ENCODE peak calls at places on chromosomes 13 and 19, in four cellular contexts. One of them, this sample, is unnamed.

GRCh38 chr19:30790048-30790680 is 418.0 kb downstream of the ZNF536 start:
- DNase-seq in T-helper 17 cell: no peak
- DNase-seq in NCI-H2171 treated with DMSO at 0.1 percent for 48 hours: no peak
- DNase-seq in midbrain: no peak
- DNase-seq in this sample: no peak

GRCh38 chr19:5294403-5295160 is 46.0 kb downstream of the PTPRS start:
- DNase-seq in T-helper 17 cell: no peak
- DNase-seq in NCI-H2171 treated with DMSO at 0.1 percent for 48 hours: no peak
- DNase-seq in midbrain: no peak
- DNase-seq in this sample: no peak

GRCh38 chr19:45446944-45447343 is 20.9 kb upstream of the FOSB start:
- DNase-seq in NCI-H2171 treated with DMSO at 0.1 percent for 48 hours: peak; percentile 96
- DNase-seq in T-helper 17 cell: no peak
- DNase-seq in midbrain: no peak
- DNase-seq in this sample: no peak

GRCh38 chr19:34327851-34328250 is 37.1 kb upstream of the GPI start:
- DNase-seq in T-helper 17 cell: no peak
- DNase-seq in midbrain: no peak
- DNase-seq in NCI-H2171 treated with DMSO at 0.1 percent for 48 hours: no peak
- DNase-seq in this sample: no peak

GRCh38 chr13:32659736-32660135 is 73.5 kb downstream of the PDS5B start:
- DNase-seq in NCI-H2171 treated with DMSO at 0.1 percent for 48 hours: no peak
- DNase-seq in midbrain: no peak
- DNase-seq in T-helper 17 cell: no peak
- DNase-seq in this sample: no peak

GRCh38 chr19:6543866-6544347 is 13.1 kb downstream of the TNFSF9 start:
- DNase-seq in T-helper 17 cell: no peak
- DNase-seq in midbrain: no peak
- DNase-seq in NCI-H2171 treated with DMSO at 0.1 percent for 48 hours: no peak
- DNase-seq in this sample: no peak

GRCh38 chr19:49808762-49809154 is 4.3 kb downstream of the FUZ start:
- DNase-seq in NCI-H2171 treated with DMSO at 0.1 percent for 48 hours: no peak
- DNase-seq in midbrain: peak; percentile 79
- DNase-seq in T-helper 17 cell: peak; percentile 91
- DNase-seq in this sample: peak; percentile 95

GRCh38 chr19:3137139-3137538 is 1.3 kb downstream of the GNA15 start:
- DNase-seq in NCI-H2171 treated with DMSO at 0.1 percent for 48 hours: no peak
- DNase-seq in midbrain: no peak
- DNase-seq in T-helper 17 cell: no peak
- DNase-seq in this sample: no peak

GRCh38 chr13:44470623-44471562 is 97.3 kb downstream of the SERP2 start:
- DNase-seq in T-helper 17 cell: no peak
- DNase-seq in NCI-H2171 treated with DMSO at 0.1 percent for 48 hours: peak; percentile 18
- DNase-seq in midbrain: peak; percentile 11
- DNase-seq in this sample: no peak

GRCh38 chr13:30796833-30797601 is 61.7 kb downstream of the ALOX5AP start:
- DNase-seq in T-helper 17 cell: no peak
- DNase-seq in NCI-H2171 treated with DMSO at 0.1 percent for 48 hours: peak; percentile 70
- DNase-seq in midbrain: no peak
- DNase-seq in this sample: no peak

GRCh38 chr19:30672926-30673325 is 300.7 kb downstream of the ZNF536 start:
- DNase-seq in NCI-H2171 treated with DMSO at 0.1 percent for 48 hours: peak; percentile 17
- DNase-seq in T-helper 17 cell: no peak
- DNase-seq in midbrain: no peak
- DNase-seq in this sample: no peak

GRCh38 chr13:37026778-37027177 is 26.2 kb downstream of the EXOSC8 start:
- DNase-seq in NCI-H2171 treated with DMSO at 0.1 percent for 48 hours: no peak
- DNase-seq in midbrain: no peak
- DNase-seq in T-helper 17 cell: no peak
- DNase-seq in this sample: no peak

GRCh38 chr13:21736926-21737325 is 66.1 kb downstream of the FGF9 start:
- DNase-seq in midbrain: no peak
- DNase-seq in NCI-H2171 treated with DMSO at 0.1 percent for 48 hours: no peak
- DNase-seq in T-helper 17 cell: no peak
- DNase-seq in this sample: no peak

GRCh38 chr19:47124937-47125668 is 5.5 kb upstream of the SAE1 start:
- DNase-seq in midbrain: peak; percentile 67
- DNase-seq in T-helper 17 cell: no peak
- DNase-seq in NCI-H2171 treated with DMSO at 0.1 percent for 48 hours: peak; percentile 74
- DNase-seq in this sample: no peak

GRCh38 chr13:99321709-99322108 is 14.5 kb upstream of the GPR183 start:
- DNase-seq in midbrain: no peak
- DNase-seq in T-helper 17 cell: no peak
- DNase-seq in NCI-H2171 treated with DMSO at 0.1 percent for 48 hours: no peak
- DNase-seq in this sample: no peak

GRCh38 chr13:73060251-73061160 is 1.7 kb downstream of the KLF5 start:
- DNase-seq in midbrain: no peak
- DNase-seq in T-helper 17 cell: no peak
- DNase-seq in NCI-H2171 treated with DMSO at 0.1 percent for 48 hours: no peak
- DNase-seq in this sample: peak; percentile 47

GRCh38 chr13:111275995-111276618 is 44.3 kb upstream of the TEX29 start:
- DNase-seq in midbrain: no peak
- DNase-seq in T-helper 17 cell: no peak
- DNase-seq in NCI-H2171 treated with DMSO at 0.1 percent for 48 hours: no peak
- DNase-seq in this sample: no peak

GRCh38 chr19:13008926-13009787 is 13.9 kb downstream of the NFIX start:
- DNase-seq in T-helper 17 cell: no peak
- DNase-seq in NCI-H2171 treated with DMSO at 0.1 percent for 48 hours: peak; percentile 72
- DNase-seq in midbrain: no peak
- DNase-seq in this sample: no peak

GRCh38 chr13:98782654-98783053 is 30.2 kb upstream of the SLC15A1 start:
- DNase-seq in T-helper 17 cell: no peak
- DNase-seq in midbrain: no peak
- DNase-seq in NCI-H2171 treated with DMSO at 0.1 percent for 48 hours: no peak
- DNase-seq in this sample: no peak

GRCh38 chr13:69306766-69307165 is 800.9 kb upstream of the ATXN8OS start:
- DNase-seq in NCI-H2171 treated with DMSO at 0.1 percent for 48 hours: no peak
- DNase-seq in T-helper 17 cell: no peak
- DNase-seq in midbrain: no peak
- DNase-seq in this sample: no peak

GRCh38 chr19:55149078-55150003 is at the start of gene TNNT1:
- DNase-seq in NCI-H2171 treated with DMSO at 0.1 percent for 48 hours: no peak
- DNase-seq in midbrain: no peak
- DNase-seq in T-helper 17 cell: no peak
- DNase-seq in this sample: no peak

GRCh38 chr19:45187421-45188100 is 9.0 kb downstream of the BLOC1S3 start:
- DNase-seq in NCI-H2171 treated with DMSO at 0.1 percent for 48 hours: peak; percentile 75
- DNase-seq in T-helper 17 cell: no peak
- DNase-seq in midbrain: no peak
- DNase-seq in this sample: peak; percentile 31

GRCh38 chr19:16078759-16079707 is 2.7 kb downstream of the TPM4 start:
- DNase-seq in NCI-H2171 treated with DMSO at 0.1 percent for 48 hours: peak; percentile 62
- DNase-seq in midbrain: peak; percentile 17
- DNase-seq in T-helper 17 cell: peak; percentile 66
- DNase-seq in this sample: peak; percentile 37

GRCh38 chr19:3712663-3713531 is 4.7 kb downstream of the TJP3 start:
- DNase-seq in T-helper 17 cell: no peak
- DNase-seq in NCI-H2171 treated with DMSO at 0.1 percent for 48 hours: no peak
- DNase-seq in midbrain: no peak
- DNase-seq in this sample: peak; percentile 93

GRCh38 chr19:51131780-51132680 is 7.3 kb downstream of the SIGLEC9 start:
- DNase-seq in T-helper 17 cell: no peak
- DNase-seq in NCI-H2171 treated with DMSO at 0.1 percent for 48 hours: peak; percentile 47
- DNase-seq in midbrain: peak; percentile 32
- DNase-seq in this sample: peak; percentile 30

GRCh38 chr19:4208385-4209094 is 20.8 kb upstream of the EBI3 start:
- DNase-seq in midbrain: no peak
- DNase-seq in NCI-H2171 treated with DMSO at 0.1 percent for 48 hours: peak; percentile 35
- DNase-seq in T-helper 17 cell: no peak
- DNase-seq in this sample: no peak

GRCh38 chr13:39051157-39051556 is 12.9 kb downstream of the NHLRC3 start:
- DNase-seq in midbrain: peak; percentile 41
- DNase-seq in T-helper 17 cell: no peak
- DNase-seq in NCI-H2171 treated with DMSO at 0.1 percent for 48 hours: peak; percentile 45
- DNase-seq in this sample: no peak

GRCh38 chr13:101433895-101434294 is 17.6 kb upstream of the NALCN start:
- DNase-seq in midbrain: no peak
- DNase-seq in T-helper 17 cell: no peak
- DNase-seq in NCI-H2171 treated with DMSO at 0.1 percent for 48 hours: no peak
- DNase-seq in this sample: no peak

This sample was measured in thyroid gland.